ENCODE peak calls at places on chromosome 22, in seven cellular contexts. W, A, X, C, F, V and T are unnamed samples.

GRCh38 chr22:42780070-42780540 is 59.4 kb upstream of the A4GALT start:
- DNase-seq in C (peak), X (no peak), W (peak), F (peak), A (peak), V (peak), T (peak)

GRCh38 chr22:25896098-25896497 is 154.1 kb downstream of the MYO18B start:
- DNase-seq in W (no peak), C (peak), F (no peak), V (no peak), X (no peak), A (no peak), T (no peak)

GRCh38 chr22:29854432-29854831 is 16.4 kb upstream of the ASCC2 start:
- DNase-seq in V (no peak), X (no peak), W (no peak), C (no peak), F (no peak), A (no peak), T (no peak)

GRCh38 chr22:19590696-19591095 is 66.5 kb upstream of the CLDN5 start:
- DNase-seq in V (no peak), X (no peak), C (no peak), A (no peak), W (no peak), F (no peak), T (no peak)

GRCh38 chr22:46027219-46028068 is 50.5 kb upstream of the WNT7B start:
- DNase-seq in W (no peak), A (no peak), X (no peak), C (peak), F (no peak), V (peak), T (no peak)

GRCh38 chr22:37462983-37463382 is 23.2 kb downstream of the MFNG start:
- DNase-seq in W (no peak), C (peak), V (peak), F (no peak), A (no peak), X (no peak), T (no peak)

GRCh38 chr22:23705358-23705757 is 14.5 kb downstream of the RGL4 start:
- DNase-seq in C (no peak), A (no peak), V (no peak), X (no peak), W (no peak), F (no peak), T (no peak)

GRCh38 chr22:45686004-45686403 is 14.4 kb downstream of the ATXN10 start:
- DNase-seq in A (no peak), C (no peak), F (no peak), V (no peak), W (no peak), X (no peak), T (no peak)

GRCh38 chr22:46361861-46362220 is 26.3 kb downstream of the TRMU start:
- DNase-seq in X (no peak), W (no peak), C (no peak), V (no peak), A (no peak), F (no peak), T (no peak)

GRCh38 chr22:39522567-39523300 is 2.4 kb downstream of the ATF4 start:
- DNase-seq in V (no peak), A (no peak), W (peak), X (no peak), F (no peak), C (no peak), T (no peak)

GRCh38 chr22:23550049-23550650 is 29.9 kb downstream of the IGLL1 start:
- DNase-seq in A (no peak), V (no peak), W (no peak), F (no peak), X (no peak), C (no peak), T (no peak)

GRCh38 chr22:35066768-35067167 is 810 bp downstream of the ISX start:
- DNase-seq in V (no peak), X (no peak), F (no peak), C (no peak), A (no peak), W (no peak), T (no peak)

GRCh38 chr22:41908409-41909289 is 6.2 kb downstream of the SHISA8 start:
- DNase-seq in W (no peak), V (no peak), X (no peak), F (peak), C (peak), A (no peak), T (no peak)

GRCh38 chr22:48711669-48712068 is 1116.0 kb downstream of the BRD1 start:
- DNase-seq in F (no peak), C (no peak), A (no peak), W (no peak), X (no peak), V (no peak), T (no peak)

GRCh38 chr22:43343262-43343988 is at the start of gene SCUBE1:
- DNase-seq in X (peak), V (peak), F (peak), C (peak), W (no peak), A (no peak), T (no peak)